ENCODE peak calls at places on chromosome 1, in six cellular contexts. I, P, N, O, R and S are unnamed samples.

GRCh38 chr1:161954466-161954865 is 69.2 kb downstream of the OLFML2B start:
- DNase-seq in R (peak; percentile 29), N (no peak), P (no peak), I (no peak), O (no peak), S (no peak)

GRCh38 chr1:60132985-60133673 is 59.6 kb upstream of the C1orf87 start:
- DNase-seq in P (no peak), R (peak; percentile 94), I (no peak), O (no peak), N (no peak), S (no peak)

GRCh38 chr1:156451486-156452184 is 48.9 kb downstream of the MEF2D start:
- DNase-seq in R (no peak), P (no peak), I (no peak), N (no peak), O (no peak), S (no peak)

GRCh38 chr1:9229549-9229948 is 5.0 kb upstream of the H6PD start:
- DNase-seq in R (no peak), N (no peak), O (no peak), I (no peak), P (no peak), S (no peak)

GRCh38 chr1:88661188-88661587 is 22.9 kb upstream of the PKN2 start:
- DNase-seq in P (no peak), O (no peak), N (no peak), I (no peak), R (no peak), S (no peak)

GRCh38 chr1:158025576-158026230 is 32.3 kb downstream of the KIRREL1 start:
- DNase-seq in I (no peak), P (no peak), N (no peak), R (no peak), O (no peak), S (no peak)

GRCh38 chr1:165854101-165854845 is 26.9 kb downstream of the UCK2 start:
- DNase-seq in I (peak; percentile 55), O (no peak), R (peak; percentile 89), N (no peak), P (no peak), S (no peak)

GRCh38 chr1:36287595-36287994 is 18.6 kb upstream of the SH3D21 start:
- DNase-seq in P (no peak), I (no peak), O (no peak), R (no peak), N (no peak), S (no peak)

GRCh38 chr1:10401281-10401680 is 2.4 kb downstream of the PGD start:
- DNase-seq in N (no peak), I (no peak), R (peak; percentile 59), P (no peak), O (no peak), S (no peak)

GRCh38 chr1:19445417-19446342 is 39.7 kb downstream of the CAPZB start:
- DNase-seq in R (peak; percentile 46), P (no peak), I (no peak), O (peak; percentile 49), N (no peak), S (peak; percentile 29)

GRCh38 chr1:98316286-98316685 is 345.2 kb upstream of the SNX7 start:
- DNase-seq in N (no peak), P (no peak), O (no peak), I (no peak), R (no peak), S (no peak)